ENCODE peak calls at places on chromosomes 11 and 22, in seven cellular contexts. W is cardiac muscle cell; Y is right atrium auricular region; T is heart right ventricle; M is stomach; S is CD8-positive, alpha-beta memory T cell; U is AG04450. B is an unnamed sample. For H3K27me3 and H3K9me3, the result is how much of the 10 kb centered on the place peaks cover.

GRCh38 chr11:34348919-34349318 is 8.9 kb downstream of the ABTB2 start:
- DNase-seq in W (no peak), Y (no peak), T (no peak), M (no peak), S (no peak), U (no peak), B (no peak)

GRCh38 chr11:96207459-96208449 is 135.2 kb downstream of the MAML2 start:
- DNase-seq in W (peak), Y (no peak), T (no peak), M (no peak), S (no peak), U (no peak), B (peak)

GRCh38 chr22:42188808-42189447 is 58.3 kb upstream of the CYP2D6 start:
- DNase-seq in W (no peak), Y (no peak), T (no peak), M (no peak), S (no peak), U (no peak), B (no peak)

GRCh38 chr11:120883404-120884135 is 140.3 kb upstream of the TBCEL start:
- DNase-seq in W (peak), Y (peak), T (peak), M (no peak), S (no peak), U (peak), B (no peak)

GRCh38 chr11:65663634-65664200 is 1.0 kb upstream of the RELA start:
- DNase-seq in W (peak), Y (no peak), T (peak), M (peak), S (peak), U (no peak), B (peak)

GRCh38 chr11:117816846-117817212 is 7.7 kb downstream of the FXYD2 start:
- DNase-seq in W (no peak), Y (no peak), T (no peak), M (no peak), S (no peak), U (no peak), B (no peak)

GRCh38 chr11:21465920-21466319 is 727.0 kb upstream of the ANO5 start:
- DNase-seq in W (no peak), Y (no peak), T (no peak), M (no peak), S (no peak), U (no peak), B (no peak)

GRCh38 chr11:104118105-104118762 is 45.7 kb downstream of the PDGFD start:
- DNase-seq in W (no peak), Y (no peak), T (no peak), M (no peak), S (no peak), U (no peak), B (no peak)

GRCh38 chr11:96102664-96103068 is 178.8 kb upstream of the MTMR2 start:
- DNase-seq in W (peak), Y (no peak), T (no peak), M (no peak), S (no peak), U (peak), B (no peak)

GRCh38 chr11:65425971-65426838 is 3.6 kb downstream of the NEAT1 start:
- DNase-seq in W (peak), Y (peak), T (no peak), M (peak), S (no peak), U (no peak), B (peak)

GRCh38 chr11:110297082-110297725 is 790 bp upstream of the RDX start:
- DNase-seq in W (no peak), Y (no peak), T (no peak), M (no peak), S (no peak), U (no peak), B (no peak)

GRCh38 chr11:8639655-8640054 is 42.8 kb downstream of the TRIM66 start:
- DNase-seq in W (no peak), Y (no peak), T (no peak), M (no peak), S (no peak), U (no peak), B (no peak)

GRCh38 chr22:39748877-39749276 is 144.7 kb downstream of the ENTHD1 start:
- DNase-seq in W (peak), Y (no peak), T (no peak), M (no peak), S (no peak), U (peak), B (no peak)

GRCh38 chr11:88405853-88406252 is 68.3 kb upstream of the CTSC start:
- DNase-seq in W (no peak), Y (no peak), T (no peak), M (no peak), S (no peak), U (no peak), B (no peak)

GRCh38 chr11:46889689-46890475 is 28.5 kb downstream of the LRP4 start:
- DNase-seq in W (peak), Y (peak), T (peak), M (peak), S (peak), U (peak), B (peak)

GRCh38 chr11:116415095-116415494 is 357.7 kb downstream of the BUD13 start:
- DNase-seq in W (no peak), Y (no peak), T (no peak), M (no peak), S (no peak), U (no peak), B (no peak)

GRCh38 chr11:26322335-26323067 is 9.4 kb upstream of the ANO3 start:
- DNase-seq in W (no peak), Y (no peak), T (no peak), M (no peak), S (no peak), U (no peak), B (no peak)

GRCh38 chr22:31451709-31452571 is 37.7 kb downstream of the EIF4ENIF1 start:
- DNase-seq in W (peak), Y (no peak), T (no peak), M (no peak), S (no peak), U (peak), B (peak)

GRCh38 chr11:15654397-15654915 is 539.7 kb downstream of the INSC start:
- DNase-seq in W (no peak), Y (no peak), T (no peak), M (no peak), S (no peak), U (no peak), B (no peak)
- H3K4me3 ChIP-seq in W (no peak), Y (no peak), T (no peak), M (no peak), S (no peak), U (no peak), B (no peak)

GRCh38 chr11:12003815-12004214 is 4.6 kb downstream of the DKK3 start:
- DNase-seq in W (no peak), Y (no peak), T (no peak), M (no peak), S (no peak), U (no peak), B (no peak)

GRCh38 chr11:12005476-12005875 is 3.0 kb downstream of the DKK3 start:
- DNase-seq in W (peak), Y (no peak), T (no peak), M (no peak), S (no peak), U (peak), B (no peak)

GRCh38 chr11:12006552-12007229 is 1.7 kb downstream of the DKK3 start:
- DNase-seq in W (no peak), Y (no peak), T (no peak), M (no peak), S (no peak), U (no peak), B (no peak)

GRCh38 chr11:12003329-12003728 is 5.1 kb downstream of the DKK3 start:
- DNase-seq in W (no peak), Y (no peak), T (no peak), M (no peak), S (no peak), U (no peak), B (no peak)

DNA sequence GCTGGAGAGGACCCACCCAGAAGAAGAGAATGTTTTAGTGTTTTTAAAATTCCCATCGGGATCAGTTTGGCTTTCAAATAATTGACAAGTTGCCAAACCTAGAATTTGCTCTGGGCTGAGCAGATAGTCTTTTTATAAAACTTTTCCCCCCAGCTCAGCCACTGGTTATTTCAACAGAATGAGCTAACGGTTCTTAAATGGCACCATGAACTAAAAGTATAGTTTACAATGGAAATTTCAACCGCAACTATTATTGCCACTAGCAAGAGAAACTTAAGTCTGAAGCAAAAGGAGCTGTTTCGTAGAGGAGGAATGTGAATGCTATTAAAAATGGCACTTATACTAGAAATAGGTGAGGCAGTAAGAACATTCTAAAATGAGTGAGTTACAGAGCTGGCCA is 3.4 kb downstream of the DKK3 start:
- DNase-seq in W (no peak), Y (no peak), T (no peak), M (no peak), S (no peak), U (no peak), B (no peak)
- H3K27me3 ChIP-seq in W (under half), Y (under half), T (under half), M (under half), S (under half), U (under half), B (under half)

GRCh38 chr11:114606003-114606801 is 10.6 kb upstream of the NXPE4 start:
- DNase-seq in W (peak), Y (no peak), T (no peak), M (no peak), S (no peak), U (no peak), B (no peak)
- H3K9me3 ChIP-seq in W (under half), Y (under half), T (under half), M (under half), S (under half), U (under half), B (under half)

DNA sequence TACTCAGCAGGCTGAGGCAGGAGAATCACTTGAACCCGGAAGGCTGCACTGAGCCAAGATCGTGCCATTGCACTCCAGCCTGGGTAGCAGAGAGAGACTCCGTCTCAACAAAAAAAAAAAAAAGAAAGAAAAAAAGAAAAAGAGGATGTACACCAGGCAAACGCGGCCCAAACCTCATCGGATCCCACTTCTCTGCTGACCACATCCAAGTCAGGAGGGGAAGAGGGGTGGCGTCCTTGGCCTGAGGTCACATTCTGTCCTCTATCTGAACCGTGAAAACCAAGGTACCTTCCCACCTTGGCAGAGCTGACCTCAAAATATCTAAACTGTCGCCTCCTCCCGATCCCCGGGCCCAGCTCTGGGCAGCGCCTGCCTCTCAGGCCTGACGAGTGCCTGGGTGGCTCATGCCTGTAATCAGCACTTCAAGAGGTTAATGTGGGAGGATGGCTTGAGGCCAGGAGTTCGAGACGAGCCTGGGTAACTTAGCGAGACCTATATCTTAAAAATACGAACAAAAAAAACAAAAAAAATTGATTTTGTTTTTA is 25.1 kb downstream of the RGL4 start:
- DNase-seq in W (peak), Y (no peak), T (no peak), M (no peak), S (no peak), U (no peak), B (no peak)
- H3K4me3 ChIP-seq in W (peak), Y (no peak), T (no peak), M (peak), S (no peak), U (peak), B (peak)

DNA sequence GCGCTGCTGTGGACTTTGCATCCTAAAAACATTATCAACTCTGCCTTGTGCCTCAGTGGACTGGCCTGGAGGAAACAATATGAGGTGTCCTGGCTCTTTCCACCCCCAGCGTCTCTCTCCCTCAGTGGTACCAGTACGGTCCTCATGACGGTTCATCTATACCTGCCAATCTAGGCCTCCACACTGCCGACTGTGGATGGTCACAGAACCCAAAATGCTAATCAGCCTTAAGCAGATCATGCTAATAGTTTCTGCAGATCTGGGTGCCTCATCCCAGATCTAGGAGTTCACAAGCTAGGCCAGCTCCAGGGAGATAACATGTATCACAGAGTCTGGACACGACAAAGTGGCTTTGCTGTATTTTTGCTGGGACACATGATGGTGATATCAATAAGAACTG is 41.8 kb upstream of the PRAME start:
- DNase-seq in W (no peak), Y (no peak), T (no peak), M (no peak), S (no peak), U (no peak), B (no peak)
- H3K27me3 ChIP-seq in W (under half), Y (under half), T (under half), M (under half), S (under half), U (under half), B (under half)

B was measured in CD4-positive, CD25-positive, alpha-beta regulatory T cell.